ENCODE peak calls at places on chromosomes 13 and 19, in four cellular contexts. V is kidney tubule cell, M is cardiac muscle cell, T is HS-27A. F is an unnamed sample.

GRCh38 chr13:47179321-47179720 is 282.5 kb upstream of the HTR2A start:
- DNase-seq in V (no peak), M (peak), T (no peak), F (no peak)

GRCh38 chr19:17718467-17718987 is 753 bp upstream of the MAP1S start:
- DNase-seq in V (no peak), M (no peak), T (no peak), F (no peak)

GRCh38 chr19:18278521-18279265 is 2.7 kb downstream of the JUND start:
- DNase-seq in V (peak), M (no peak), T (no peak), F (no peak)

GRCh38 chr19:35806597-35806996 is 6.0 kb downstream of the PRODH2 start:
- DNase-seq in V (no peak), M (no peak), T (no peak), F (no peak)

GRCh38 chr13:73622375-73622774 is 511.8 kb downstream of the KLF12 start:
- DNase-seq in V (no peak), M (no peak), T (no peak), F (no peak)

GRCh38 chr19:42919757-42920079 is 2.0 kb upstream of the PSG6 start:
- DNase-seq in V (no peak), M (no peak), T (peak), F (no peak)

GRCh38 chr19:37941820-37942515 is 35.0 kb downstream of the SIPA1L3 start:
- DNase-seq in V (peak), M (no peak), T (no peak), F (peak)

GRCh38 chr13:33109801-33110200 is 93.6 kb downstream of the KL start:
- DNase-seq in V (no peak), M (no peak), T (no peak), F (no peak)